ENCODE peak calls at places on chromosomes 11 and 22, in six cellular contexts. One of them, this sample, is unnamed.

GRCh38 chr11:63737718-63738117 is 30.9 kb downstream of the ZFTA start:
- DNase-seq in ovary: no peak
- DNase-seq in uterus: no peak
- DNase-seq in NB4: no peak
- DNase-seq in tibial nerve: no peak
- DNase-seq in IMR-90: no peak
- DNase-seq in this sample: peak

GRCh38 chr22:19892249-19892879 is 37.7 kb upstream of the GNB1L start:
- DNase-seq in tibial nerve: no peak
- DNase-seq in IMR-90: peak
- DNase-seq in ovary: peak
- DNase-seq in NB4: peak
- DNase-seq in uterus: peak
- DNase-seq in this sample: no peak

GRCh38 chr22:46432164-46433068 is 96.9 kb downstream of the TRMU start:
- DNase-seq in uterus: no peak
- DNase-seq in tibial nerve: no peak
- DNase-seq in NB4: no peak
- DNase-seq in IMR-90: no peak
- DNase-seq in ovary: no peak
- DNase-seq in this sample: no peak

GRCh38 chr11:5989203-5989602 is 2.4 kb upstream of the OR52L1 start:
- DNase-seq in tibial nerve: no peak
- DNase-seq in IMR-90: no peak
- DNase-seq in uterus: no peak
- DNase-seq in NB4: no peak
- DNase-seq in ovary: no peak
- DNase-seq in this sample: no peak

GRCh38 chr11:8122173-8122572 is 41.2 kb downstream of the TUB start:
- DNase-seq in NB4: no peak
- DNase-seq in uterus: no peak
- DNase-seq in tibial nerve: no peak
- DNase-seq in IMR-90: no peak
- DNase-seq in ovary: no peak
- DNase-seq in this sample: no peak

GRCh38 chr22:45925811-45926351 is 51.1 kb downstream of the WNT7B start:
- DNase-seq in ovary: no peak
- DNase-seq in uterus: no peak
- DNase-seq in IMR-90: no peak
- DNase-seq in tibial nerve: no peak
- DNase-seq in NB4: no peak
- DNase-seq in this sample: no peak

GRCh38 chr11:118001494-118001971 is 15.3 kb downstream of the IL10RA start:
- DNase-seq in tibial nerve: no peak
- DNase-seq in uterus: no peak
- DNase-seq in NB4: peak
- DNase-seq in IMR-90: no peak
- DNase-seq in ovary: no peak
- DNase-seq in this sample: peak

GRCh38 chr11:96246718-96247540 is 96.1 kb downstream of the MAML2 start:
- DNase-seq in ovary: no peak
- DNase-seq in uterus: no peak
- DNase-seq in NB4: peak
- DNase-seq in tibial nerve: no peak
- DNase-seq in IMR-90: peak
- DNase-seq in this sample: no peak

GRCh38 chr11:72391638-72392423 is 42.5 kb downstream of the CLPB start:
- DNase-seq in NB4: no peak
- DNase-seq in IMR-90: no peak
- DNase-seq in uterus: no peak
- DNase-seq in ovary: no peak
- DNase-seq in tibial nerve: no peak
- DNase-seq in this sample: no peak

GRCh38 chr11:35403765-35404396 is 15.5 kb downstream of the SLC1A2 start:
- DNase-seq in ovary: no peak
- DNase-seq in IMR-90: no peak
- DNase-seq in NB4: no peak
- DNase-seq in uterus: no peak
- DNase-seq in tibial nerve: no peak
- DNase-seq in this sample: no peak

GRCh38 chr11:35714882-35715612 is 52.5 kb downstream of the TRIM44 start:
- DNase-seq in tibial nerve: no peak
- DNase-seq in ovary: no peak
- DNase-seq in uterus: no peak
- DNase-seq in IMR-90: peak
- DNase-seq in NB4: no peak
- DNase-seq in this sample: no peak

GRCh38 chr11:2196970-2197770 is 25.6 kb upstream of the TH start:
- DNase-seq in ovary: peak
- DNase-seq in uterus: peak
- DNase-seq in NB4: peak
- DNase-seq in IMR-90: peak
- DNase-seq in tibial nerve: peak
- DNase-seq in this sample: peak

GRCh38 chr11:14041040-14041439 is 78.5 kb downstream of the SPON1 start:
- DNase-seq in ovary: no peak
- DNase-seq in IMR-90: peak
- DNase-seq in NB4: no peak
- DNase-seq in tibial nerve: no peak
- DNase-seq in uterus: no peak
- DNase-seq in this sample: no peak

GRCh38 chr22:49010901-49011300 is 816.8 kb downstream of the BRD1 start:
- DNase-seq in uterus: no peak
- DNase-seq in IMR-90: no peak
- DNase-seq in tibial nerve: peak
- DNase-seq in ovary: no peak
- DNase-seq in NB4: no peak
- DNase-seq in this sample: no peak

GRCh38 chr11:106697058-106697457 is 321.2 kb downstream of the GUCY1A2 start:
- DNase-seq in uterus: no peak
- DNase-seq in IMR-90: peak
- DNase-seq in ovary: no peak
- DNase-seq in NB4: no peak
- DNase-seq in tibial nerve: no peak
- DNase-seq in this sample: no peak

GRCh38 chr11:16924826-16925494 is 89.3 kb downstream of the PLEKHA7 start:
- DNase-seq in tibial nerve: no peak
- DNase-seq in NB4: no peak
- DNase-seq in IMR-90: no peak
- DNase-seq in ovary: peak
- DNase-seq in uterus: peak
- DNase-seq in this sample: no peak

GRCh38 chr11:47523491-47524199 is 29.3 kb downstream of the CELF1 start:
- DNase-seq in uterus: peak
- DNase-seq in IMR-90: peak
- DNase-seq in tibial nerve: peak
- DNase-seq in ovary: peak
- DNase-seq in NB4: peak
- DNase-seq in this sample: peak

GRCh38 chr11:328012-328411 is 7.4 kb upstream of the IFITM3 start:
- DNase-seq in ovary: no peak
- DNase-seq in uterus: no peak
- DNase-seq in tibial nerve: no peak
- DNase-seq in NB4: no peak
- DNase-seq in IMR-90: no peak
- DNase-seq in this sample: no peak

GRCh38 chr11:330307-330693 is 9.6 kb upstream of the IFITM3 start:
- DNase-seq in ovary: no peak
- DNase-seq in tibial nerve: no peak
- DNase-seq in uterus: no peak
- DNase-seq in IMR-90: no peak
- DNase-seq in NB4: no peak
- DNase-seq in this sample: no peak

GRCh38 chr11:330694-331314 is 10.1 kb upstream of the IFITM3 start:
- DNase-seq in IMR-90: no peak
- DNase-seq in tibial nerve: no peak
- DNase-seq in uterus: no peak
- DNase-seq in ovary: no peak
- DNase-seq in NB4: peak
- DNase-seq in this sample: no peak

GRCh38 chr11:331332-332060 is 10.8 kb upstream of the IFITM3 start:
- DNase-seq in uterus: no peak
- DNase-seq in NB4: no peak
- DNase-seq in ovary: no peak
- DNase-seq in tibial nerve: no peak
- DNase-seq in IMR-90: no peak
- DNase-seq in this sample: no peak

DNA sequence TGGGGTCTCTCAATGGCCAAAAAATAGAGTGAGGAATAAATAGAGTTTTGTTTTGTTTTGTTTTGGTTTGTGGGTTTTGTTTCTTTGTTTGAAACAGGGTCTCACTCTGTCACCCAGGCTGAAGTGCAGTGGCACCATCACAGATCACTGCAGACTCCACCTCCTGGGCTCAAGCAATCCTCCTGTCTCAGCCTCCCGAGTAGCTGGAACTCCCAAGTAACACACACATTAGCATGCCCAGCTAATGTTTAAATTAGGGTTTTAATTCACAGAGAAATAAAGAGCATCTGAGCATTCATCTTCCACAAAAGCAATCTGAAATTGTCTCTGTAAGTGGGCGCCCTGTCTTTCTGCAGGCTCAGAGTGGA is 9.2 kb upstream of the IFITM3 start:
- DNase-seq in IMR-90: no peak
- DNase-seq in ovary: no peak
- DNase-seq in uterus: no peak
- DNase-seq in NB4: no peak
- DNase-seq in tibial nerve: no peak
- DNase-seq in this sample: no peak
- TF ChIP-seq POLR2A in IMR-90: no peak
- TF ChIP-seq POLR2A in ovary: no peak
- TF ChIP-seq POLR2A in uterus: no peak
- TF ChIP-seq POLR2A in NB4: no peak
- TF ChIP-seq POLR2A in tibial nerve: no peak
- TF ChIP-seq POLR2A in this sample: no peak

GRCh38 chr11:129815596-129816461 is at the start of gene TMEM45B:
- DNase-seq in NB4: no peak
- DNase-seq in IMR-90: no peak
- DNase-seq in tibial nerve: no peak
- DNase-seq in uterus: no peak
- DNase-seq in ovary: no peak
- DNase-seq in this sample: no peak
- TF ChIP-seq POLR2A in NB4: no peak
- TF ChIP-seq POLR2A in IMR-90: no peak
- TF ChIP-seq POLR2A in tibial nerve: no peak
- TF ChIP-seq POLR2A in uterus: no peak
- TF ChIP-seq POLR2A in ovary: no peak
- TF ChIP-seq POLR2A in this sample: no peak

GRCh38 chr22:40007826-40008710 is 13.3 kb downstream of the FAM83F start:
- DNase-seq in IMR-90: no peak
- DNase-seq in tibial nerve: no peak
- DNase-seq in ovary: no peak
- DNase-seq in uterus: no peak
- DNase-seq in NB4: peak
- DNase-seq in this sample: no peak

GRCh38 chr22:40009953-40010751 is 15.4 kb downstream of the FAM83F start:
- DNase-seq in ovary: no peak
- DNase-seq in tibial nerve: no peak
- DNase-seq in IMR-90: no peak
- DNase-seq in uterus: no peak
- DNase-seq in NB4: no peak
- DNase-seq in this sample: no peak

GRCh38 chr22:40010752-40011145 is 16.0 kb downstream of the FAM83F start:
- DNase-seq in ovary: no peak
- DNase-seq in NB4: no peak
- DNase-seq in tibial nerve: no peak
- DNase-seq in uterus: no peak
- DNase-seq in IMR-90: no peak
- DNase-seq in this sample: no peak

GRCh38 chr22:40009231-40009769 is 14.5 kb downstream of the FAM83F start:
- DNase-seq in uterus: no peak
- DNase-seq in IMR-90: peak
- DNase-seq in tibial nerve: no peak
- DNase-seq in ovary: no peak
- DNase-seq in NB4: no peak
- DNase-seq in this sample: peak

GRCh38 chr22:40008726-40009125 is 14.0 kb downstream of the FAM83F start:
- DNase-seq in uterus: no peak
- DNase-seq in ovary: no peak
- DNase-seq in IMR-90: peak
- DNase-seq in NB4: no peak
- DNase-seq in tibial nerve: no peak
- DNase-seq in this sample: no peak
- TF ChIP-seq POLR2A in uterus: no peak
- TF ChIP-seq POLR2A in ovary: no peak
- TF ChIP-seq POLR2A in IMR-90: no peak
- TF ChIP-seq POLR2A in NB4: no peak
- TF ChIP-seq POLR2A in tibial nerve: no peak
- TF ChIP-seq POLR2A in this sample: no peak

GRCh38 chr22:36423461-36424404 is 36.0 kb upstream of the MYH9 start:
- DNase-seq in uterus: no peak
- DNase-seq in ovary: no peak
- DNase-seq in IMR-90: peak
- DNase-seq in tibial nerve: no peak
- DNase-seq in NB4: peak
- DNase-seq in this sample: no peak

GRCh38 chr22:36424901-36425579 is 37.3 kb upstream of the MYH9 start:
- DNase-seq in IMR-90: no peak
- DNase-seq in uterus: no peak
- DNase-seq in ovary: no peak
- DNase-seq in NB4: peak
- DNase-seq in tibial nerve: no peak
- DNase-seq in this sample: no peak

GRCh38 chr22:36419912-36420882 is 32.4 kb upstream of the MYH9 start:
- DNase-seq in tibial nerve: peak
- DNase-seq in IMR-90: no peak
- DNase-seq in NB4: no peak
- DNase-seq in ovary: no peak
- DNase-seq in uterus: no peak
- DNase-seq in this sample: no peak

GRCh38 chr22:36419177-36419911 is 31.6 kb upstream of the MYH9 start:
- DNase-seq in IMR-90: peak
- DNase-seq in ovary: peak
- DNase-seq in uterus: peak
- DNase-seq in NB4: peak
- DNase-seq in tibial nerve: peak
- DNase-seq in this sample: peak

DNA sequence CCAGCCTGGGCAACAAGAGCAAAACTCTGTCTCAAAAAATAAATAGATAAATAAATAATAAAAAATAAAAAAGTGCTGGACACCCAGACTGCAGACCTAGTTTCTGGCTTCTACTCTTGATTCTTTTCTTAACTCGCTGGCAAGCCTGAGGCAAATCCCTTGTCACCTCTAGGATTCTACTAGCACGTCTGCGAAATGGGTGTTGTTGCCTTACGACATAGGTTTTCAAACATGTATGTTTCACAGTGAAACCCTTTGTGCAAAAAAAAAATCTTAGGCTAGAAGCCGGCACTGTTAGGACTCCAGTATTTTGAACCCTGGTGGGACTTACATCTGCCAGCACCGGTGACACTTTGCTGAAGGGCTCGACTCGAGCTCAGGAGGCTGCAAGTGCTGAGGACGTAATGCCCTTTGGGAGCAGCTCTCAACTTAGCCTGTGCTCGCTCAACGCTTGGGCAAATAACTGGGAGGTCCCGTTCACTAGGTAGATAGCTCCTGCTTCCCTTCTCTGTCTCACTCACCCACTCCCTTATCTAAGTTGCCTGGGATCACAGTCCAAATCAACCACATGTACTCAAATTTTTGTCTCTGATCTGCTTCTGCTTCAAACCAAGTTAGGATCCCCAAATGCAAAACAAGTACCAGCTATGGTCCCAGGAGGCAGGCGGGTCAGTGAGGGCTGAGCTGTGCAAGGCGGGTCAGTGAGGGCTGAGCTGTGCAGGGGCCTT is 34.7 kb upstream of the MYH9 start:
- DNase-seq in NB4: peak
- DNase-seq in tibial nerve: no peak
- DNase-seq in ovary: no peak
- DNase-seq in IMR-90: no peak
- DNase-seq in uterus: no peak
- DNase-seq in this sample: no peak
- TF ChIP-seq POLR2A in NB4: no peak
- TF ChIP-seq POLR2A in tibial nerve: no peak
- TF ChIP-seq POLR2A in ovary: no peak
- TF ChIP-seq POLR2A in IMR-90: no peak
- TF ChIP-seq POLR2A in uterus: no peak
- TF ChIP-seq POLR2A in this sample: no peak

This sample was measured in erythroblast.